ENCODE peak calls at places on chromosomes 4 and X, in eight cellular contexts. B, H, T, M, G, P, Q and K are unnamed samples.

GRCh38 chrX:124791492-124792095 is 445.2 kb downstream of the SH2D1A start:
- DNase-seq in T (no peak), Q (no peak), G (no peak), M (no peak), P (no peak), H (no peak), B (no peak), K (no peak)

GRCh38 chrX:66328950-66329596 is 165.0 kb downstream of the HEPH start:
- DNase-seq in H (no peak), M (no peak), P (no peak), T (no peak), Q (no peak), B (no peak), G (no peak), K (no peak)

GRCh38 chrX:135185795-135186443 is 14.7 kb upstream of the CT55 start:
- DNase-seq in Q (no peak), H (no peak), B (no peak), P (peak; percentile 58), G (peak; percentile 22), M (no peak), T (peak; percentile 65), K (peak; percentile 73)

GRCh38 chr4:125085-125820 is 952 bp downstream of the ZNF718 start:
- DNase-seq in Q (no peak), T (peak; percentile 43), M (no peak), G (peak; percentile 9), H (peak; percentile 18), B (peak; percentile 34), P (peak; percentile 73), K (peak; percentile 73)

GRCh38 chr4:23368081-23368697 is 521.7 kb downstream of the PPARGC1A start:
- DNase-seq in Q (no peak), G (no peak), B (peak; percentile 25), P (no peak), T (no peak), M (no peak), H (no peak), K (peak; percentile 4)

GRCh38 chr4:183300660-183301059 is 19.4 kb downstream of the CLDN22 start:
- DNase-seq in T (no peak), B (no peak), Q (no peak), P (no peak), H (no peak), M (no peak), G (no peak), K (no peak)

GRCh38 chrX:128891554-128891953 is 631.7 kb downstream of the SMARCA1 start:
- DNase-seq in G (no peak), T (no peak), B (no peak), P (no peak), H (no peak), M (no peak), Q (no peak), K (no peak)

GRCh38 chr4:138639018-138639876 is 376.3 kb upstream of the NOCT start:
- DNase-seq in Q (no peak), B (no peak), G (no peak), P (peak; percentile 72), M (no peak), H (no peak), T (peak; percentile 30), K (peak; percentile 39)

GRCh38 chr4:78951862-78952472 is 12.7 kb upstream of the PAQR3 start:
- DNase-seq in T (peak; percentile 65), P (peak; percentile 67), H (no peak), Q (no peak), G (no peak), M (no peak), B (no peak), K (peak; percentile 54)

GRCh38 chr4:182062936-182063335 is 180.3 kb upstream of the TENM3 start:
- DNase-seq in T (peak; percentile 32), G (no peak), M (no peak), P (peak; percentile 45), H (no peak), B (no peak), Q (no peak), K (peak; percentile 75)

GRCh38 chr4:83118869-83119268 is 4.3 kb upstream of the PLAC8 start:
- DNase-seq in B (no peak), M (no peak), Q (no peak), H (no peak), P (no peak), T (peak; percentile 29), G (no peak), K (no peak)

GRCh38 chrX:105880491-105880890 is 58.2 kb downstream of the NRK start:
- DNase-seq in Q (no peak), H (no peak), M (no peak), T (no peak), P (no peak), B (no peak), G (no peak), K (no peak)

GRCh38 chr4:164847016-164847415 is 30.0 kb upstream of the APELA start:
- DNase-seq in B (no peak), M (no peak), H (no peak), T (peak; percentile 36), G (no peak), Q (no peak), P (peak; percentile 11), K (no peak)

GRCh38 chr4:56757270-56757746 is 64.2 kb downstream of the SPINK2 start:
- DNase-seq in P (peak; percentile 88), G (peak; percentile 6), M (no peak), Q (no peak), B (no peak), T (peak; percentile 58), H (no peak), K (peak; percentile 81)

GRCh38 chr4:84966382-84967291 is at the start of gene WDFY3:
- DNase-seq in P (peak; percentile 96), Q (peak; percentile 65), H (peak; percentile 79), M (peak; percentile 40), G (no peak), T (peak; percentile 94), B (peak; percentile 83), K (peak; percentile 91)

GRCh38 chr4:64781737-64782326 is 372.6 kb upstream of the TECRL start:
- DNase-seq in H (no peak), B (no peak), G (no peak), Q (no peak), P (peak; percentile 42), M (no peak), T (peak; percentile 10), K (peak; percentile 50)

GRCh38 chrX:137574102-137574783 is 8.3 kb downstream of the ZIC3 start:
- DNase-seq in P (no peak), T (no peak), H (no peak), B (no peak), M (no peak), Q (no peak), G (no peak), K (no peak)

GRCh38 chr4:118124977-118125376 is 90.7 kb downstream of the NDST3 start:
- DNase-seq in T (no peak), G (no peak), P (no peak), H (no peak), Q (no peak), B (no peak), M (no peak), K (no peak)

GRCh38 chr4:27684501-27685077 is 823.9 kb downstream of the STIM2 start:
- DNase-seq in M (no peak), Q (peak; percentile 34), B (no peak), P (peak; percentile 72), T (peak; percentile 34), G (peak; percentile 2), H (peak; percentile 30), K (peak; percentile 84)

GRCh38 chrX:126063984-126064383 is 102.1 kb downstream of the DCAF12L2 start:
- DNase-seq in Q (no peak), B (no peak), M (no peak), H (no peak), P (no peak), T (no peak), G (no peak), K (no peak)

GRCh38 chr4:180164799-180165198 is 2078.4 kb upstream of the TENM3 start:
- DNase-seq in H (no peak), T (no peak), G (no peak), Q (no peak), B (no peak), P (no peak), M (no peak), K (peak; percentile 28)

GRCh38 chrX:10387011-10387410 is 230.2 kb downstream of the CLCN4 start:
- DNase-seq in Q (no peak), H (no peak), B (no peak), T (peak; percentile 35), M (no peak), G (no peak), P (peak; percentile 55), K (peak; percentile 65)

GRCh38 chr4:76687730-76688441 is 210.1 kb downstream of the SOWAHB start:
- DNase-seq in T (no peak), G (no peak), H (no peak), Q (no peak), B (no peak), P (no peak), M (no peak), K (no peak)

GRCh38 chrX:1386338-1387127 is 5.4 kb downstream of the SLC25A6 start:
- DNase-seq in G (no peak), H (no peak), B (no peak), M (no peak), T (no peak), P (no peak), Q (no peak), K (no peak)

GRCh38 chrX:152072236-152072635 is 66.1 kb downstream of the MAGEA10 start:
- DNase-seq in Q (no peak), P (peak; percentile 83), G (no peak), H (no peak), T (peak; percentile 77), M (no peak), B (no peak), K (peak; percentile 61)

GRCh38 chr4:122524176-122524575 is 67.7 kb upstream of the IL2 start:
- DNase-seq in G (no peak), B (no peak), H (no peak), P (no peak), Q (no peak), M (no peak), T (no peak), K (no peak)

GRCh38 chr4:102608190-102608589 is 107.0 kb downstream of the NFKB1 start:
- DNase-seq in P (peak; percentile 60), Q (no peak), T (peak; percentile 16), M (no peak), H (no peak), G (no peak), B (no peak), K (peak; percentile 57)

GRCh38 chrX:17542123-17542522 is 167.1 kb downstream of the NHS start:
- DNase-seq in Q (no peak), B (peak; percentile 14), H (peak; percentile 47), M (no peak), T (no peak), P (no peak), G (no peak), K (no peak)

GRCh38 chr4:95314573-95314972 is 234.2 kb downstream of the UNC5C start:
- DNase-seq in T (no peak), P (no peak), H (no peak), Q (no peak), B (no peak), G (no peak), M (no peak), K (no peak)

GRCh38 chr4:20297246-20297645 is 45.5 kb downstream of the SLIT2 start:
- DNase-seq in Q (no peak), M (no peak), T (peak; percentile 35), P (peak; percentile 48), H (no peak), B (no peak), G (no peak), K (no peak)

GRCh38 chr4:87306056-87306455 is 16.6 kb downstream of the HSD17B13 start:
- DNase-seq in M (no peak), B (no peak), G (no peak), Q (no peak), T (no peak), H (no peak), P (no peak), K (no peak)

GRCh38 chr4:8577046-8577445 is 3.1 kb upstream of the GPR78 start:
- DNase-seq in Q (no peak), T (no peak), B (no peak), M (no peak), P (no peak), G (no peak), H (no peak), K (no peak)

GRCh38 chr4:183335369-183335940 is 13.2 kb upstream of the CLDN24 start:
- DNase-seq in G (no peak), B (no peak), M (no peak), P (peak; percentile 94), T (peak; percentile 65), Q (no peak), H (no peak), K (peak; percentile 89)

GRCh38 chrX:24963823-24964222 is 51.9 kb downstream of the ARX start:
- DNase-seq in M (no peak), H (no peak), G (no peak), Q (no peak), T (no peak), B (no peak), P (no peak), K (peak; percentile 32)